ENCODE peak calls at places on chromosomes 7 and 10, in five cellular contexts. Z is SK-N-SH, P is GM12878, N is K562, R is HepG2. T is an unnamed sample.

GRCh38 chr7:69433086-69433485 is 165.2 kb upstream of the AUTS2 start:
- DNase-seq in Z (no peak), P (no peak), N (no peak), R (no peak), T (no peak)

GRCh38 chr7:116025098-116025809 is 5.3 kb downstream of the TFEC start:
- DNase-seq in Z (no peak), P (no peak), N (no peak), R (no peak), T (no peak)

GRCh38 chr10:11143240-11143639 is 125.6 kb downstream of the CELF2 start:
- DNase-seq in Z (no peak), P (no peak), N (no peak), R (no peak), T (no peak)

GRCh38 chr10:67612577-67613537 is 83.1 kb downstream of the CTNNA3 start:
- DNase-seq in Z (no peak), P (peak; percentile 59), N (no peak), R (no peak), T (no peak)

GRCh38 chr10:21985541-21985940 is 18.0 kb downstream of the DNAJC1 start:
- DNase-seq in Z (no peak), P (no peak), N (no peak), R (no peak), T (no peak)

GRCh38 chr10:13593560-13593959 is 6.8 kb downstream of the PRPF18 start:
- DNase-seq in Z (no peak), P (no peak), N (no peak), R (no peak), T (no peak)

GRCh38 chr7:153405704-153406485 is 646.3 kb upstream of the DPP6 start:
- DNase-seq in Z (no peak), P (no peak), N (no peak), R (no peak), T (no peak)

GRCh38 chr7:94276797-94277196 is 117.9 kb upstream of the COL1A2 start:
- DNase-seq in Z (peak; percentile 37), P (no peak), N (no peak), R (no peak), T (no peak)

GRCh38 chr10:16989826-16990293 is 139.8 kb downstream of the CUBN start:
- DNase-seq in Z (no peak), P (no peak), N (no peak), R (no peak), T (peak; percentile 56)

GRCh38 chr10:14547826-14548225 is 217.1 kb upstream of the FRMD4A start:
- DNase-seq in Z (no peak), P (no peak), N (no peak), R (no peak), T (peak; percentile 61)

GRCh38 chr10:84108797-84109196 is 30.5 kb upstream of the GHITM start:
- DNase-seq in Z (no peak), P (no peak), N (no peak), R (no peak), T (no peak)

DNA sequence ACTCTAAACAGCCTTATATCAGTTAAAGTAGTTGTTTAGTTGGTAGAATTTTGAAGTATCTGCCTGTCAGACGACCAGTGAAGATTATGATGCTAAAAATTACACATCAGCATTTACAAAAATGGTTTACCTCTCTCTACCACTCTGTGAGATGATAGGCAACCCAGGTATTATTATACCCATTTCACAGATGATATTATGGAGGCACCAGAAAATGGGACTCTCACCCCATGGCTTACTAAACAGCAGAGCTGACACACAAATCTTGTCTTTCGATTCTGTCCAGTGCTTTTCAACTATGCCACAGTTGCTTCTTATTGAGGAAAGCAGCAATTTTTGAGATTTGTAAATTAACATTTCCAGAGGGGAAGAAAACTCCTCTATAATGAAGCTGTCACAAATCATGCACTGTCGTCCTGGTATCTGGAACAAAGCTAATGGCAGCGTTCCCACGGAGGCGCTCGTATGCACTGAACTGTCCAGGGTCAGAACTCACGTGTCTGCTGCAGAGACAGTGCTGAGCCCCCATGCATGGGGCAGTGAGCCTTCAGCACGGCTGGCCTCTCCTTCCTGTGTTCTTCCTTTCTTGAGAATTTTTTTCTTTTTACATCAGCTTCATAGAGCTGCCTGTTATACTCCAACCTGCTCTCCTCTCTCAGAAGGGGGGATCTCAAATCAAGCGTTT is 381.1 kb downstream of the SDK1 start:
- DNase-seq in Z (no peak), P (no peak), N (no peak), R (peak; percentile 20), T (no peak)
- TF ChIP-seq JUND in Z (no peak), P (no peak), N (no peak), R (no peak), T (no peak)

GRCh38 chr7:44189286-44189992 is at the start of gene GCK:
- DNase-seq in Z (no peak), P (no peak), N (no peak), R (no peak), T (no peak)
- TF ChIP-seq TAF1 in Z (no peak), P (no peak), N (no peak), R (no peak), T (no peak)

GRCh38 chr10:90937645-90938258 is 16.9 kb upstream of the ANKRD1 start:
- DNase-seq in Z (no peak), P (no peak), N (no peak), R (no peak), T (no peak)
- TF ChIP-seq JUND in Z (peak; percentile 74), P (no peak), N (no peak), R (no peak), T (no peak)

DNA sequence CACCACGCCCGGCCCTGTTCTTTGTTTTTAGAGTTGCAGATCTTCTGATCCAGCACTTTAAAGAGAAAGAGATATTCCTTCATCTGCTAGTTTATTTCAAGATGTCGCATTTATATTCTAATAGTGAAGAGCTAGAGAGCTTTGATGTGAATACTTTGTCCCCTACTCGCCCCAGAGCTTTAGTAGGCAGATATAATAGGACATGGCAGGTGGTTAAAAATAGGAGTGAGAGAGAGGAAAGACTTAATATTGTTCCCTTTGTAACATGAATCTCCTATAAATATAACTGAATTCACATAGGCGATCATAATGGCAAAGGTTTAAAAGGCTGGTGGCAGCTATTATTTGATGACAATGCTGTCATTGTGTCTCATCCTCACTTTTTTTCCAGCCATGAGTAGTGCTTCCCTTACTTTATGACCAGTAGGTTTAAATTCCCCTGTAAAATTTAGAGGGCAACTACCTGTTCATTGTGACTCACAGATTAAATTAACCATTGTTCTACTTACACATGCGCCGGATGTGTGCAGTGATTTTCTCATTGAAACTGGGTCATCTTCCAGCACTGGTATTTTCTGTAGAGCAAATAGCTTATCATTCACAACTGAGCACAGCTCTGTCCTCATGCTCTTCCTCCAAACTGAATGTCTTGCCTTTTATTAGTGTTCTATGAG is 906.7 kb upstream of the CELF2 start:
- DNase-seq in Z (no peak), P (no peak), N (no peak), R (no peak), T (no peak)
- TF ChIP-seq TAF1 in Z (no peak), P (no peak), N (no peak), R (no peak), T (no peak)

T was measured in H1.